ENCODE peak calls at places on chromosomes 3 and 15, in six cellular contexts. Q, V, E, X, I and U are unnamed samples.

GRCh38 chr15:96353378-96353930 is 23.0 kb downstream of the NR2F2 start:
- DNase-seq in V (no peak), E (no peak), Q (no peak), X (no peak), I (no peak), U (no peak)

GRCh38 chr3:118943597-118943996 is 91.0 kb downstream of the IGSF11 start:
- DNase-seq in X (no peak), E (no peak), V (no peak), Q (no peak), I (no peak), U (no peak)

GRCh38 chr3:140748903-140749302 is 71.0 kb downstream of the TRIM42 start:
- DNase-seq in I (no peak), E (no peak), Q (no peak), V (no peak), X (no peak), U (no peak)

GRCh38 chr15:65408370-65409283 is 14.1 kb downstream of the IGDCC4 start:
- DNase-seq in I (no peak), V (no peak), E (no peak), Q (peak; percentile 44), X (no peak), U (no peak)

GRCh38 chr15:65233651-65234050 is 22.4 kb upstream of the CILP start:
- DNase-seq in Q (no peak), V (no peak), E (no peak), X (no peak), I (no peak), U (no peak)

GRCh38 chr3:159751141-159751540 is 237.5 kb upstream of the IL12A start:
- DNase-seq in E (no peak), Q (peak; percentile 52), I (no peak), X (no peak), V (no peak), U (no peak)

GRCh38 chr3:55512586-55513343 is 25.7 kb upstream of the WNT5A start:
- DNase-seq in E (no peak), V (no peak), X (no peak), Q (no peak), I (no peak), U (no peak)

GRCh38 chr3:52650437-52650836 is 35.3 kb downstream of the PBRM1 start:
- DNase-seq in I (no peak), E (no peak), X (no peak), Q (peak; percentile 31), V (no peak), U (no peak)

GRCh38 chr3:160956785-160957184 is 148.4 kb downstream of the B3GALNT1 start:
- DNase-seq in V (no peak), E (no peak), X (peak; percentile 39), Q (peak; percentile 7), I (no peak), U (peak; percentile 29)
- TF ChIP-seq CTCF in V (no peak), E (no peak), X (peak; percentile 57), Q (peak; percentile 25), I (no peak), U (peak; percentile 55)

DNA sequence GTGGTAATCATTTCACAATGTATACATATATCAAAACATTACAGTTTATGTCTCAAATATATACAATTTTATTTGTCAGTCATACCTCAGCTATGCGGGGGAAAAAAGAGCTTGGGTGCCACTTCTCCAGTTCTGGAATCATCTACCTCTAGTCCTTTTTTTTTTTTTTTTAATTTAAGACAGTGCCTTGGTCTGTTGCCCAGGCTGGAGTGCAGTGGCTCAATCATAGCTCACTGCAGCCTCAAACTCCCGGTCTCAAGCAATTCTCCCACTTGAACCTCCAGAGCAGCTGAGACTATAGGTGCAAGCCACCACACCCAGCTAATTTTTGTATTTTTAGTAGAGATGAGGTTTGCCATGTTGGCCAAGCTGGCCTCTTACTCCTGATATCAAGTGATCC is 67.4 kb downstream of the TMEM266 start:
- DNase-seq in X (no peak), V (no peak), E (no peak), Q (no peak), I (no peak), U (no peak)
- TF ChIP-seq CTCF in X (no peak), V (no peak), E (no peak), Q (no peak), I (no peak), U (no peak)

GRCh38 chr15:89772933-89773583 is 3.1 kb upstream of the MESP2 start:
- DNase-seq in E (no peak), X (peak; percentile 25), Q (peak; percentile 65), V (no peak), I (no peak), U (no peak)
- TF ChIP-seq CTCF in E (peak; percentile 12), X (peak; percentile 26), Q (no peak), V (peak; percentile 59), I (no peak), U (no peak)

GRCh38 chr15:100911086-100911485 is 8.1 kb upstream of the LRRK1 start:
- DNase-seq in X (no peak), I (peak; percentile 28), Q (no peak), V (no peak), E (no peak), U (no peak)

GRCh38 chr15:100918690-100919480 is at the start of gene LRRK1:
- DNase-seq in X (peak; percentile 48), I (peak; percentile 75), Q (peak; percentile 40), V (no peak), E (peak; percentile 26), U (peak; percentile 65)

GRCh38 chr15:100913961-100914360 is 5.2 kb upstream of the LRRK1 start:
- DNase-seq in X (no peak), E (no peak), V (no peak), Q (no peak), I (peak; percentile 22), U (no peak)

GRCh38 chr15:100918034-100918689 is 995 bp upstream of the LRRK1 start:
- DNase-seq in X (peak; percentile 88), V (peak; percentile 68), Q (peak; percentile 62), I (peak; percentile 72), E (peak; percentile 81), U (peak; percentile 90)

GRCh38 chr15:100914876-100915275 is 4.3 kb upstream of the LRRK1 start:
- DNase-seq in X (no peak), E (no peak), V (no peak), I (peak; percentile 36), Q (peak; percentile 24), U (no peak)
- TF ChIP-seq CTCF in X (no peak), E (peak; percentile 36), V (peak; percentile 46), I (no peak), Q (peak; percentile 24), U (no peak)

DNA sequence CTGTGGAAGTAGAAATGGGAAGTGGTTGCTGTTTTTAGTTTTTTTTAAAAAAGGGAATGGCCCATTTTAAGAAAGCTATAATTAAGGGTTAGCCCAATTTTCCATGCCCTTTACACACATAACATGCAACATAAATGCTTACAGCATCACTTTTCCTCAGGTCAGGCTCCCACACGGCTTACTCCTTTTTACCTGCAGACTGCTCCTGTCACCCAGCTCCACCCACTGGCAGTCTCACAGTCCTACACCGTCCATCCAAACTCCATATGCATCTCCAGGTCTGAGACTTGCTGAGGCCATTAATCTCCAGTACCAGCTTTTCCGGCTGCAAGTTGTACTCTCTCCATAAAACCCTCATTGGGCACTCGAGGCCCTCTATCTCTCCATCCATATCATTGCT is 19.7 kb downstream of the MORC1 start:
- DNase-seq in Q (no peak), E (peak; percentile 69), V (no peak), I (no peak), X (peak; percentile 35), U (no peak)
- TF ChIP-seq CTCF in Q (peak; percentile 0), E (peak; percentile 84), V (peak; percentile 53), I (no peak), X (peak; percentile 67), U (peak; percentile 27)

DNA sequence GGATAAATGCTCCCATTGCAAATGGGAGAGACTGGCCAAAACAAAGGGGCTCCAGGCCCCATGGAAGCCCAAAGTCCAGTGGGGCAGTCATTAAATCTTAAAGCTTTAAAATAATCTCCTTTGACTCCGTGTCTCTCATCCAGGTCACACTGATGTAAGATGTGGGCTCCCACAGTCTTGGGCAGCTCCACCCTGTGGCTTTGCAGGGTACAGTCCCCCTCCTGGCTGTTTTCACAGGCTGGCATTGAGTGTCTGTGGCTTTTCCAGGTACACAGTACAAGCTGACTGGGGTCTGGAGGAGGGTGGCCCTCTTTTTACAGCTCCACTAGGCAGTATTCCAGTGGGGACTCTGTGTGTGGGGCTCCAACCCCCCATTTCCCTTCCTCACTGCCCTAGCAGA is 45.9 kb downstream of the NIPA2 start:
- DNase-seq in X (no peak), V (no peak), I (no peak), Q (no peak), E (peak; percentile 63), U (no peak)
- TF ChIP-seq CTCF in X (no peak), V (peak; percentile 14), I (no peak), Q (no peak), E (peak; percentile 50), U (no peak)

GRCh38 chr3:180063783-180064182 is 27.0 kb upstream of the PEX5L start:
- DNase-seq in X (no peak), Q (no peak), I (no peak), E (no peak), V (no peak), U (no peak)
- TF ChIP-seq CTCF in X (no peak), Q (no peak), I (no peak), E (no peak), V (no peak), U (no peak)

GRCh38 chr3:26921054-26921453 is 298.5 kb downstream of the LRRC3B start:
- DNase-seq in Q (no peak), E (no peak), I (no peak), X (no peak), V (no peak), U (no peak)

GRCh38 chr3:26915208-26915607 is 292.6 kb downstream of the LRRC3B start:
- DNase-seq in E (no peak), Q (no peak), V (no peak), I (no peak), X (peak; percentile 79), U (no peak)

DNA sequence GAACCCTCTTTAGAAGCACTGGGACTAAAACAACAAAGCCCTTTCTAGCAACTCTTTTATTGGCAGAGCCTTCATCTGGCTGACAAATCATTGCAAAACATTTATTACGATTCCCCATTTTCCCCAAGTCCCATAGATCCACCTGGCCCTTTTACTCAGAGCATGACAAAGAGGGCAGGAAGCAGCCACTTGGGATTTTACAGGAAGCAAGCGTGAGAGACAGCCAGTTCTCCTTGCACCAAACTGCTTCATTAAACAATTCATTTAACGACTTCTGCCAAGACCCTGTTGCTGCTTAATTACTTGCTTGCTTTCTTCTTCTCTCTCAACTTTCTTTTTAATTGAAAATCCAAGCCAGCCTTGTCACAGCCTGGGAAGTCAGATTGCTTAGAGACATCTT is 298.0 kb downstream of the LRRC3B start:
- DNase-seq in V (no peak), X (no peak), Q (no peak), E (no peak), I (no peak), U (no peak)
- TF ChIP-seq CTCF in V (no peak), X (no peak), Q (no peak), E (no peak), I (no peak), U (no peak)

DNA sequence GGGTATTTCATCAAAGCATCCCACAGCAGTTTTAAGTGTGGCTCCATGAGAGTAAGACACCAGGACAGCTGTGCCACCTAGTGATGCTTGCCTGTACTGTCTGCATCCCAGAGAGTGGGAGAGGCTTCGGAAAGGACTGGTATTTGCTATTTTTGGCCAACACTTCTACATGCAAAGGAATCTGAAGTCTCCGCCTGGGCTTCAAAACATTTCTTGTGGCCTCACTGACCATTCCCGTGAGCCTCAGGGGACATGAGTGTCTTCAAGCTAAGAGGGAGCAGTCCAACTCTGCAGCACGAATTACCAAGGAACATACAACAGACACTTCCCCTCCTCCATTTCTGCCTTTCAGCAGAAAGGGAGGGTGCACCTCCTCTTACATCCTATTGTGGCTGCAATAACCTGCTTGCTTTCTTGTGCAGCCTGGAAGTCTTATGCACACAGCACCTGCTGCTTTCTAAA is 177.5 kb downstream of the RORA start:
- DNase-seq in Q (peak; percentile 78), E (peak; percentile 73), V (peak; percentile 8), X (peak; percentile 56), I (no peak), U (no peak)
- TF ChIP-seq CTCF in Q (peak; percentile 88), E (peak; percentile 84), V (peak; percentile 69), X (peak; percentile 25), I (no peak), U (peak; percentile 21)